ENCODE peak calls at places on chromosomes 7 and 10, in nine cellular contexts. K, D, F, T, P, G, J, E and A are unnamed samples.

GRCh38 chr10:11517150-11517549 is 94.3 kb downstream of the USP6NL start:
- DNase-seq in K (no peak), D (no peak), F (no peak), T (no peak), P (no peak), G (no peak), J (no peak), E (no peak), A (no peak)

GRCh38 chr7:128409435-128410091 is at the start of gene IMPDH1:
- DNase-seq in K (no peak), D (peak; percentile 94), F (peak; percentile 90), T (peak; percentile 94), P (peak; percentile 93), G (peak; percentile 93), J (peak; percentile 90), E (no peak), A (peak; percentile 94)

GRCh38 chr7:134662871-134663205 is 16.2 kb downstream of the BPGM start:
- DNase-seq in K (no peak), D (no peak), F (no peak), T (no peak), P (no peak), G (no peak), J (no peak), E (no peak), A (no peak)

GRCh38 chr7:35894721-35895120 is 93.9 kb downstream of the SEPTIN7 start:
- DNase-seq in K (no peak), D (no peak), F (no peak), T (no peak), P (no peak), G (no peak), J (no peak), E (no peak), A (no peak)

GRCh38 chr7:12130664-12131063 is 80.4 kb upstream of the TMEM106B start:
- DNase-seq in K (no peak), D (no peak), F (no peak), T (no peak), P (no peak), G (no peak), J (no peak), E (peak; percentile 52), A (no peak)

GRCh38 chr7:92485974-92486373 is 8.2 kb upstream of the ERVW-1 start:
- DNase-seq in K (no peak), D (no peak), F (no peak), T (no peak), P (no peak), G (no peak), J (no peak), E (no peak), A (no peak)

GRCh38 chr7:128915271-128915819 is 4.8 kb upstream of the KCP start:
- DNase-seq in K (no peak), D (no peak), F (no peak), T (no peak), P (peak; percentile 60), G (no peak), J (no peak), E (no peak), A (peak; percentile 37)

GRCh38 chr7:135713836-135714470 is 14.0 kb downstream of the SLC13A4 start:
- DNase-seq in K (no peak), D (no peak), F (no peak), T (no peak), P (no peak), G (no peak), J (no peak), E (no peak), A (peak; percentile 41)

GRCh38 chr10:34670101-34670500 is 145.0 kb downstream of the PARD3 start:
- DNase-seq in K (no peak), D (no peak), F (no peak), T (no peak), P (no peak), G (no peak), J (no peak), E (no peak), A (no peak)

GRCh38 chr10:34664706-34665105 is 150.4 kb downstream of the PARD3 start:
- DNase-seq in K (no peak), D (no peak), F (no peak), T (no peak), P (no peak), G (no peak), J (no peak), E (no peak), A (no peak)

GRCh38 chr10:34667177-34667576 is 147.9 kb downstream of the PARD3 start:
- DNase-seq in K (no peak), D (no peak), F (no peak), T (no peak), P (no peak), G (no peak), J (no peak), E (no peak), A (no peak)

GRCh38 chr10:34669079-34669478 is 146.0 kb downstream of the PARD3 start:
- DNase-seq in K (no peak), D (no peak), F (no peak), T (no peak), P (no peak), G (no peak), J (no peak), E (no peak), A (no peak)

DNA sequence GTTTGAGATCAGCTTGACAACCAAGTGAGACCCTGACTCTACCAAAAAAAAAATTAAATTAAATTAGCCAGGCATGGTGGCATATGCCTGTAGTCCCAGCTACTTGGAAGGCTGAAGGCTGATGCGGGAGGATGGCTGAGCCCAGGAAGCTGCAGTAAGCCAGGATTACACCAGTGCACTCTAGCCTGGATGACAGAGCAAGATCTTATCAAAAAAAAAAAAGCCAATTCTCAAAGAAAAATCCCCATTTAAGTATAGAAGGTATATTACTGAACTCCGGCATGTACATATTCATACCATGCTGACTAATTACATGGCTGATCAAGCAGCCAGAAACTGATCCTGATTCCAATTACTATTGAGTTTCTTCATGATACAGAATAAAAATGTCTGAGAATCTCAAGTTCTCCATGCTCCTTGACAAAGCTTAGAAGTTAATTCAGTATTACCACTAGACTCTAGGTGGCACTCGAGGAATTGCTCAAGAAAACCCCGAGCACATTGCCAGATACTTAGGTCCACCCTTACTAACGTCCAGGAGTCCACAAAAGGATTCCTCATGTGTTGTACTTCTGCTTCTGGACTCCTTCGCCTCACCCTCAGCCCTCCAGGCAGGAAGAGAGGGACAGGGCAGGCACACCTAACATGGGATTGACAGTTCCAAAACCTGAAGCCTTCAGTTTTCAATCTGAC is 148.9 kb downstream of the PARD3 start:
- DNase-seq in K (peak; percentile 92), D (no peak), F (peak; percentile 45), T (peak; percentile 40), P (no peak), G (no peak), J (peak; percentile 40), E (peak; percentile 79), A (peak; percentile 70)
- TF ChIP-seq CTCF in K (peak; percentile 65), D (peak; percentile 53), F (peak; percentile 54), T (peak; percentile 52), P (peak; percentile 22), G (peak; percentile 61), J (peak; percentile 33), E (peak; percentile 74), A (peak; percentile 47)

GRCh38 chr10:29256531-29256930 is 32.3 kb upstream of the LYZL1 start:
- DNase-seq in K (no peak), D (no peak), F (no peak), T (no peak), P (no peak), G (no peak), J (no peak), E (no peak), A (no peak)
- H3K4me3 ChIP-seq in K (no peak overlapping the region), D (no peak overlapping the region), F (no peak overlapping the region), T (no peak overlapping the region), P (no peak overlapping the region), G (no peak overlapping the region), J (no peak overlapping the region), E (no peak overlapping the region), A (no peak overlapping the region)

DNA sequence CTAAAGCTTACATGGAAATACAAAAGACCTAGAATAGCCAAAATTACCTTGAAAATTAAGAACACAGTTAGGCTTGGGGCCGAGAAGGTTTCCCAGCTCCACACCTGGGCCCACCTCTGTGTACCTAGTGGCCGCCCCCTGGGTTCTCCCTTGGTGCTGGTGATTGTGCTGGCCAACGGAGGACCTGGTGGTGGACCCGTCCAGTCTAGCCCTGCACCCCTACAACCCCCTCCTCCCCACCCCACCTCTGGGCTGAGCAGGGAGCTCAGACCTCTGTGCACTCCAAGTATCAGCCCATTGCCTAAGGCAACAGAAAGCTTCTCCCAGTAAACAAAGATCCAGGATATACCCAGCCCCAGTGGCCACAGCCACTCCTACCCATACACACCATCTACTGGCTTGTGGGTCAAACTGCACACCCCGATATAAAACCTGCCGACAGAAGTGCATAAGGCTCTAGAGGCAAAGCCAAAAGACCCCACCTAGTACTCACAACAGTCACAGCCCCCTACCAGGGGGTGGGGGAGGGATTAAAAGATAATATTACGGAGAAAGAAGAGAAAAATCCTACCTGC is 105.0 kb upstream of the DIP2C start:
- DNase-seq in K (no peak), D (no peak), F (peak; percentile 51), T (no peak), P (no peak), G (no peak), J (peak; percentile 31), E (no peak), A (no peak)
- TF ChIP-seq CTCF in K (peak; percentile 38), D (peak; percentile 36), F (peak; percentile 63), T (no peak), P (no peak), G (peak; percentile 53), J (peak; percentile 61), E (peak; percentile 66), A (no peak)

GRCh38 chr7:99928994-99929729 is at the start of gene GJC3:
- DNase-seq in K (no peak), D (peak; percentile 68), F (peak; percentile 78), T (peak; percentile 48), P (peak; percentile 50), G (peak; percentile 62), J (peak; percentile 80), E (no peak), A (no peak)
- H3K4me3 ChIP-seq in K (no peak within 1 kb of the TSS), D (peak within 1 kb of the TSS; percentile 40), F (peak within 1 kb of the TSS; percentile 63), T (peak within 1 kb of the TSS; percentile 17), P (no peak within 1 kb of the TSS), G (peak within 1 kb of the TSS; percentile 58), J (peak within 1 kb of the TSS; percentile 47), E (peak within 1 kb of the TSS; percentile 42), A (no peak within 1 kb of the TSS)

GRCh38 chr7:99617187-99617781 is 538 bp downstream of the ZSCAN25 start:
- DNase-seq in K (no peak), D (no peak), F (no peak), T (no peak), P (no peak), G (no peak), J (no peak), E (no peak), A (no peak)

GRCh38 chr7:99618726-99619125 is 2.0 kb downstream of the ZSCAN25 start:
- DNase-seq in K (no peak), D (no peak), F (no peak), T (no peak), P (no peak), G (no peak), J (no peak), E (no peak), A (no peak)

GRCh38 chr7:99615989-99616358 is 772 bp upstream of the ZSCAN25 start:
- DNase-seq in K (no peak), D (no peak), F (no peak), T (no peak), P (no peak), G (no peak), J (no peak), E (no peak), A (no peak)

GRCh38 chr7:99616359-99617186 is at the start of gene ZSCAN25:
- DNase-seq in K (peak; percentile 79), D (peak; percentile 89), F (peak; percentile 93), T (peak; percentile 87), P (peak; percentile 95), G (peak; percentile 88), J (peak; percentile 96), E (peak; percentile 72), A (peak; percentile 46)

GRCh38 chr7:99614495-99614894 is 2.3 kb upstream of the ZSCAN25 start:
- DNase-seq in K (no peak), D (no peak), F (no peak), T (no peak), P (no peak), G (no peak), J (no peak), E (no peak), A (no peak)
- TF ChIP-seq CTCF in K (no peak), D (no peak), F (no peak), T (no peak), P (no peak), G (no peak), J (no peak), E (no peak), A (no peak)